ENCODE peak calls at places on chromosome 15, in nine cellular contexts. L is stimulated activated CD8-positive, alpha-beta memory T cell treated with anti-CD3 and anti-CD28 coated beads, Interleukin-7, amount 100 ng/mL, for 1 hour; O is heart left ventricle; V is adipocyte; F is endothelial cell; R is head of caudate nucleus; W is T-helper 2 cell; E is GM10248; X is right cardiac atrium. P is an unnamed sample.

GRCh38 chr15:49964071-49964470 is 155.0 kb downstream of the ATP8B4 start:
- DNase-seq in L (no peak), O (no peak), V (peak), F (no peak), R (no peak), W (no peak), E (no peak), X (no peak), P (no peak)

GRCh38 chr15:32778391-32779176 is 60.8 kb downstream of the GREM1 start:
- DNase-seq in L (no peak), O (no peak), V (no peak), F (no peak), R (no peak), W (no peak), E (no peak), X (no peak), P (no peak)

GRCh38 chr15:100778831-100779288 is 100.8 kb upstream of the ALDH1A3 start:
- DNase-seq in L (no peak), O (no peak), V (no peak), F (no peak), R (no peak), W (no peak), E (peak), X (no peak), P (no peak)

GRCh38 chr15:63884953-63885352 is 51.2 kb upstream of the HERC1 start:
- DNase-seq in L (no peak), O (no peak), V (no peak), F (no peak), R (no peak), W (no peak), E (no peak), X (no peak), P (no peak)

GRCh38 chr15:85475317-85475701 is 94.9 kb downstream of the AKAP13 start:
- DNase-seq in L (no peak), O (no peak), V (peak), F (no peak), R (no peak), W (no peak), E (peak), X (no peak), P (no peak)

GRCh38 chr15:39301589-39301999 is 279.3 kb upstream of the THBS1 start:
- DNase-seq in L (no peak), O (no peak), V (peak), F (no peak), R (no peak), W (no peak), E (no peak), X (no peak), P (no peak)

GRCh38 chr15:100043069-100043641 is 298.6 kb downstream of the ADAMTS17 start:
- DNase-seq in L (no peak), O (no peak), V (peak), F (no peak), R (no peak), W (no peak), E (no peak), X (no peak), P (no peak)

GRCh38 chr15:58346361-58346760 is 85.4 kb upstream of the LIPC start:
- DNase-seq in L (no peak), O (no peak), V (peak), F (no peak), R (no peak), W (no peak), E (no peak), X (no peak), P (no peak)

GRCh38 chr15:25053000-25053815 is 98.4 kb downstream of the SNRPN start:
- DNase-seq in L (no peak), O (no peak), V (no peak), F (no peak), R (no peak), W (no peak), E (no peak), X (no peak), P (no peak)

GRCh38 chr15:98904466-98905048 is 103.0 kb downstream of the PGPEP1L start:
- DNase-seq in L (no peak), O (no peak), V (peak), F (peak), R (peak), W (no peak), E (peak), X (no peak), P (peak)

GRCh38 chr15:60044636-60045273 is 40.6 kb downstream of the FOXB1 start:
- DNase-seq in L (no peak), O (no peak), V (no peak), F (no peak), R (no peak), W (no peak), E (no peak), X (no peak), P (no peak)

GRCh38 chr15:70447927-70448698 is 315.2 kb downstream of the UACA start:
- DNase-seq in L (peak), O (peak), V (no peak), F (no peak), R (peak), W (no peak), E (no peak), X (peak), P (peak)

GRCh38 chr15:96612917-96613316 is 282.4 kb downstream of the NR2F2 start:
- DNase-seq in L (no peak), O (no peak), V (no peak), F (no peak), R (no peak), W (no peak), E (no peak), X (no peak), P (no peak)

P was measured in HAP-1.